ENCODE peak calls at places on chromosome 22, in eight cellular contexts. One of them, this sample, is unnamed.

GRCh38 chr22:47850644-47851151 is 1088.2 kb downstream of the TBC1D22A start:
- DNase-seq in AG04449: no peak
- DNase-seq in AG09309: no peak
- DNase-seq in dorsolateral prefrontal cortex: no peak
- DNase-seq in astrocyte of the spinal cord: peak; percentile 15
- DNase-seq in colonic mucosa: no peak
- DNase-seq in suprapubic skin: no peak
- DNase-seq in fibroblast of mammary gland: no peak
- DNase-seq in this sample: no peak

GRCh38 chr22:42717197-42717967 is 3.3 kb downstream of the A4GALT start:
- DNase-seq in AG04449: no peak
- DNase-seq in AG09309: no peak
- DNase-seq in dorsolateral prefrontal cortex: no peak
- DNase-seq in astrocyte of the spinal cord: no peak
- DNase-seq in colonic mucosa: no peak
- DNase-seq in suprapubic skin: no peak
- DNase-seq in fibroblast of mammary gland: peak; percentile 45
- DNase-seq in this sample: peak; percentile 47

GRCh38 chr22:23682827-23683355 is 7.9 kb upstream of the RGL4 start:
- DNase-seq in AG04449: no peak
- DNase-seq in AG09309: no peak
- DNase-seq in dorsolateral prefrontal cortex: peak; percentile 11
- DNase-seq in astrocyte of the spinal cord: no peak
- DNase-seq in colonic mucosa: no peak
- DNase-seq in suprapubic skin: no peak
- DNase-seq in fibroblast of mammary gland: no peak
- DNase-seq in this sample: no peak

GRCh38 chr22:42397332-42398246 is 34.6 kb downstream of the NFAM1 start:
- DNase-seq in AG04449: no peak
- DNase-seq in AG09309: no peak
- DNase-seq in dorsolateral prefrontal cortex: no peak
- DNase-seq in astrocyte of the spinal cord: no peak
- DNase-seq in colonic mucosa: no peak
- DNase-seq in suprapubic skin: no peak
- DNase-seq in fibroblast of mammary gland: no peak
- DNase-seq in this sample: peak; percentile 69

GRCh38 chr22:37764622-37765021 is 43.1 kb upstream of the GCAT start:
- DNase-seq in AG04449: no peak
- DNase-seq in AG09309: no peak
- DNase-seq in dorsolateral prefrontal cortex: no peak
- DNase-seq in astrocyte of the spinal cord: no peak
- DNase-seq in colonic mucosa: no peak
- DNase-seq in suprapubic skin: no peak
- DNase-seq in fibroblast of mammary gland: no peak
- DNase-seq in this sample: no peak

GRCh38 chr22:32839776-32840571 is 38.5 kb downstream of the TIMP3 start:
- DNase-seq in AG04449: no peak
- DNase-seq in AG09309: peak; percentile 40
- DNase-seq in dorsolateral prefrontal cortex: no peak
- DNase-seq in astrocyte of the spinal cord: peak; percentile 48
- DNase-seq in colonic mucosa: no peak
- DNase-seq in suprapubic skin: no peak
- DNase-seq in fibroblast of mammary gland: no peak
- DNase-seq in this sample: peak; percentile 85

GRCh38 chr22:23267225-23268043 is 87.1 kb downstream of the BCR start:
- DNase-seq in AG04449: no peak
- DNase-seq in AG09309: no peak
- DNase-seq in dorsolateral prefrontal cortex: no peak
- DNase-seq in astrocyte of the spinal cord: no peak
- DNase-seq in colonic mucosa: no peak
- DNase-seq in suprapubic skin: no peak
- DNase-seq in fibroblast of mammary gland: no peak
- DNase-seq in this sample: no peak

GRCh38 chr22:37201066-37201820 is 11.0 kb downstream of the SSTR3 start:
- DNase-seq in AG04449: no peak
- DNase-seq in AG09309: no peak
- DNase-seq in dorsolateral prefrontal cortex: peak; percentile 29
- DNase-seq in astrocyte of the spinal cord: no peak
- DNase-seq in colonic mucosa: no peak
- DNase-seq in suprapubic skin: peak; percentile 35
- DNase-seq in fibroblast of mammary gland: no peak
- DNase-seq in this sample: peak; percentile 4

GRCh38 chr22:35777335-35777975 is 59.8 kb downstream of the APOL5 start:
- DNase-seq in AG04449: peak; percentile 45
- DNase-seq in AG09309: peak; percentile 33
- DNase-seq in dorsolateral prefrontal cortex: no peak
- DNase-seq in astrocyte of the spinal cord: peak; percentile 81
- DNase-seq in colonic mucosa: no peak
- DNase-seq in suprapubic skin: no peak
- DNase-seq in fibroblast of mammary gland: peak; percentile 85
- DNase-seq in this sample: no peak

GRCh38 chr22:19325296-19325950 is 33.9 kb upstream of the CLTCL1 start:
- DNase-seq in AG04449: no peak
- DNase-seq in AG09309: no peak
- DNase-seq in dorsolateral prefrontal cortex: no peak
- DNase-seq in astrocyte of the spinal cord: no peak
- DNase-seq in colonic mucosa: no peak
- DNase-seq in suprapubic skin: no peak
- DNase-seq in fibroblast of mammary gland: peak; percentile 88
- DNase-seq in this sample: no peak

GRCh38 chr22:41939981-41940852 is 6.7 kb downstream of the CENPM start:
- DNase-seq in AG04449: no peak
- DNase-seq in AG09309: no peak
- DNase-seq in dorsolateral prefrontal cortex: peak; percentile 51
- DNase-seq in astrocyte of the spinal cord: no peak
- DNase-seq in colonic mucosa: peak; percentile 95
- DNase-seq in suprapubic skin: no peak
- DNase-seq in fibroblast of mammary gland: no peak
- DNase-seq in this sample: no peak

GRCh38 chr22:18987765-18988164 is 51.7 kb upstream of the PRODH start:
- DNase-seq in AG04449: no peak
- DNase-seq in AG09309: no peak
- DNase-seq in dorsolateral prefrontal cortex: no peak
- DNase-seq in astrocyte of the spinal cord: no peak
- DNase-seq in colonic mucosa: peak; percentile 31
- DNase-seq in suprapubic skin: no peak
- DNase-seq in fibroblast of mammary gland: peak; percentile 2
- DNase-seq in this sample: no peak

GRCh38 chr22:47161631-47162030 is 399.2 kb downstream of the TBC1D22A start:
- DNase-seq in AG04449: no peak
- DNase-seq in AG09309: no peak
- DNase-seq in dorsolateral prefrontal cortex: no peak
- DNase-seq in astrocyte of the spinal cord: no peak
- DNase-seq in colonic mucosa: no peak
- DNase-seq in suprapubic skin: no peak
- DNase-seq in fibroblast of mammary gland: no peak
- DNase-seq in this sample: no peak

GRCh38 chr22:27224485-27225364 is 567.3 kb downstream of the MIAT start:
- DNase-seq in AG04449: peak; percentile 37
- DNase-seq in AG09309: peak; percentile 46
- DNase-seq in dorsolateral prefrontal cortex: no peak
- DNase-seq in astrocyte of the spinal cord: peak; percentile 89
- DNase-seq in colonic mucosa: peak; percentile 30
- DNase-seq in suprapubic skin: no peak
- DNase-seq in fibroblast of mammary gland: no peak
- DNase-seq in this sample: no peak

GRCh38 chr22:37166675-37167066 is 17.0 kb upstream of the IL2RB start:
- DNase-seq in AG04449: no peak
- DNase-seq in AG09309: no peak
- DNase-seq in dorsolateral prefrontal cortex: peak; percentile 88
- DNase-seq in astrocyte of the spinal cord: peak; percentile 64
- DNase-seq in colonic mucosa: peak; percentile 91
- DNase-seq in suprapubic skin: peak; percentile 91
- DNase-seq in fibroblast of mammary gland: peak; percentile 67
- DNase-seq in this sample: peak; percentile 86

GRCh38 chr22:43205748-43206514 is 19.0 kb upstream of the TTLL12 start:
- DNase-seq in AG04449: no peak
- DNase-seq in AG09309: no peak
- DNase-seq in dorsolateral prefrontal cortex: no peak
- DNase-seq in astrocyte of the spinal cord: no peak
- DNase-seq in colonic mucosa: no peak
- DNase-seq in suprapubic skin: no peak
- DNase-seq in fibroblast of mammary gland: no peak
- DNase-seq in this sample: no peak

GRCh38 chr22:37312549-37313183 is 30.4 kb downstream of the CYTH4 start:
- DNase-seq in AG04449: no peak
- DNase-seq in AG09309: no peak
- DNase-seq in dorsolateral prefrontal cortex: no peak
- DNase-seq in astrocyte of the spinal cord: no peak
- DNase-seq in colonic mucosa: no peak
- DNase-seq in suprapubic skin: no peak
- DNase-seq in fibroblast of mammary gland: no peak
- DNase-seq in this sample: no peak

DNA sequence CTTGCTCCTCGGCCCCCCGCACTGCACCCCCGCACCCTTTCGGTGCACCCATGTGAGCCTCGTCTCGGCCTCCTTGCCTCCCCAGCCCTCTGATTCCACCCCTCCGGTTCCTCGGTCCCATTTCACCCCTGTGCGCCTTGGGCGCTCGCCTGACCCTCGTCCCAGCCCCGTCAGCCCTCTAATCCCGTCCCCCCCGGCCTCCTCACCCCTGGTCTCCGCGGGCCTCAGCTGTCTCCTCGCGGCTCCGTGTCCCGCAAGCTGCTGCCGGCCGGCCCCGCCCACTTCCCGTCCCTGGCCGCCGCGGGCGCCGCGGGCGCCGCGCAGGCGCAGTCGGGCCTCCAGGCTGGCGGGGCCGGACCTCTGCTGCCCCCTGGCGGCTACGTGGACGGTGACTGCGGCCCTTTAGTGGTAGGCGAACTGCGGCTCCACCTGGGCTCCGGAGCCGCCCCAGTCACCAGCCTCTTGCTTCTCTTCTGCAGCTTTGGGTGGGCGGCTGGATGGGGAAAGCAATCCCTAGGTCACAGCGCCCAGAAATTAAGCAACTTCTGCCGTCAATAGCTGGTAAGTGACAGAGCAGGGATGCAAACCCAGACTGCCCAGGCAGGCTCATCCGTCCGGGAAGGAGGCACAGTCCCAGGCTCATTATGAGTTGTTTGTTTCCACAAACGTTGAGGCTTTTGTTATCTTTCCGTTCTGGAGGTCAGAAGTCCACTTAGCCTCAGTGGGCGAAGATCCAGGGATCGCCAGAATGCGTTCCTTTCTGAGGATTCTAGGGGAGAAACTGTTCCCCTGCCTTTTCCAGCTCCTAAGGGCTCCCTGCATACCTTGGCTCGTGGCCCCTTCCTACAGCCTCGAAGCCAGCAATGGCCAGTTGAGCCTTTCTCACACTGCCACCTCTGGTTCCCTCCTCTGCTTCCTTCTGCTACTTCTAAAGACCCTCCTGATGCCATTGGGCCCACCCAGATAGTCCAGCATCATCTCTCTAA is at the start of gene PPM1F:
- DNase-seq in AG04449: no peak
- DNase-seq in AG09309: no peak
- DNase-seq in dorsolateral prefrontal cortex: peak; percentile 81
- DNase-seq in astrocyte of the spinal cord: peak; percentile 52
- DNase-seq in colonic mucosa: peak; percentile 84
- DNase-seq in suprapubic skin: peak; percentile 88
- DNase-seq in fibroblast of mammary gland: peak; percentile 55
- DNase-seq in this sample: peak; percentile 86
- TF ChIP-seq CTCF in AG04449: peak; percentile 89
- TF ChIP-seq CTCF in AG09309: peak; percentile 73
- TF ChIP-seq CTCF in dorsolateral prefrontal cortex: peak; percentile 64
- TF ChIP-seq CTCF in astrocyte of the spinal cord: peak; percentile 71
- TF ChIP-seq CTCF in colonic mucosa: peak; percentile 77
- TF ChIP-seq CTCF in suprapubic skin: peak; percentile 97
- TF ChIP-seq CTCF in fibroblast of mammary gland: peak; percentile 45
- TF ChIP-seq CTCF in this sample: peak; percentile 98

DNA sequence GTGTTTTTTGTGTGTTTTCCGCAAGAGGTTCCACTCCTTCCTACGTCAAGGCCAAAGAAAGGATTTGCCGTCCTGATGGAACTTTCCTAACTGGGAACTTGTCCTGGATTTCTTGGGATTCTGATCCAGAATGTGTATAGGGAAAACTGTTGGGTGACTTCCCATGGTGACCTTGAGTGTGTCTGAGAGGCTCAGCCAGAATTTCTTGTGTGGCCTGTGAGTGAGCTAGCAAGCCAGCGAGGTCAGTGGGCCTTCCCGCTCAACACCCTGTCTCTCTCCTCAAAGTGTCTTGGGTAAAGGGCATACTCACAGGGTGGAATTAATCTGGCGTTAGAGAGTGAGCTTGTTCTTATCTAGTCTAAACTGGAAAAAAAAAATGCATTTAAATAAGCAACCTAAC is 20.3 kb downstream of the ZNRF3 start:
- DNase-seq in AG04449: no peak
- DNase-seq in AG09309: no peak
- DNase-seq in dorsolateral prefrontal cortex: no peak
- DNase-seq in astrocyte of the spinal cord: no peak
- DNase-seq in colonic mucosa: no peak
- DNase-seq in suprapubic skin: no peak
- DNase-seq in fibroblast of mammary gland: no peak
- DNase-seq in this sample: peak; percentile 42
- H3K4me3 ChIP-seq in AG04449: no peak overlapping the region
- H3K4me3 ChIP-seq in AG09309: no peak overlapping the region
- H3K4me3 ChIP-seq in dorsolateral prefrontal cortex: no peak overlapping the region
- H3K4me3 ChIP-seq in astrocyte of the spinal cord: no peak overlapping the region
- H3K4me3 ChIP-seq in colonic mucosa: no peak overlapping the region
- H3K4me3 ChIP-seq in suprapubic skin: no peak overlapping the region
- H3K4me3 ChIP-seq in fibroblast of mammary gland: no peak overlapping the region
- H3K4me3 ChIP-seq in this sample: no peak overlapping the region

GRCh38 chr22:31084811-31085492 is 3.8 kb downstream of the SMTN start:
- DNase-seq in AG04449: no peak
- DNase-seq in AG09309: no peak
- DNase-seq in dorsolateral prefrontal cortex: peak; percentile 82
- DNase-seq in astrocyte of the spinal cord: peak; percentile 82
- DNase-seq in colonic mucosa: peak; percentile 89
- DNase-seq in suprapubic skin: peak; percentile 93
- DNase-seq in fibroblast of mammary gland: peak; percentile 66
- DNase-seq in this sample: peak; percentile 80
- TF ChIP-seq CTCF in AG04449: peak; percentile 91
- TF ChIP-seq CTCF in AG09309: peak; percentile 79
- TF ChIP-seq CTCF in dorsolateral prefrontal cortex: peak; percentile 63
- TF ChIP-seq CTCF in astrocyte of the spinal cord: peak; percentile 80
- TF ChIP-seq CTCF in colonic mucosa: peak; percentile 92
- TF ChIP-seq CTCF in suprapubic skin: peak; percentile 86
- TF ChIP-seq CTCF in fibroblast of mammary gland: peak; percentile 56
- TF ChIP-seq CTCF in this sample: peak; percentile 74

GRCh38 chr22:46122511-46122971 is 27.8 kb upstream of the PPARA start:
- DNase-seq in AG04449: no peak
- DNase-seq in AG09309: no peak
- DNase-seq in dorsolateral prefrontal cortex: peak; percentile 79
- DNase-seq in astrocyte of the spinal cord: no peak
- DNase-seq in colonic mucosa: peak; percentile 82
- DNase-seq in suprapubic skin: no peak
- DNase-seq in fibroblast of mammary gland: peak; percentile 57
- DNase-seq in this sample: peak; percentile 80

GRCh38 chr22:46123694-46124382 is 26.5 kb upstream of the PPARA start:
- DNase-seq in AG04449: no peak
- DNase-seq in AG09309: no peak
- DNase-seq in dorsolateral prefrontal cortex: no peak
- DNase-seq in astrocyte of the spinal cord: no peak
- DNase-seq in colonic mucosa: no peak
- DNase-seq in suprapubic skin: no peak
- DNase-seq in fibroblast of mammary gland: no peak
- DNase-seq in this sample: no peak

GRCh38 chr22:46121523-46122287 is 28.6 kb upstream of the PPARA start:
- DNase-seq in AG04449: no peak
- DNase-seq in AG09309: no peak
- DNase-seq in dorsolateral prefrontal cortex: no peak
- DNase-seq in astrocyte of the spinal cord: no peak
- DNase-seq in colonic mucosa: no peak
- DNase-seq in suprapubic skin: no peak
- DNase-seq in fibroblast of mammary gland: peak; percentile 25
- DNase-seq in this sample: no peak

GRCh38 chr22:46124383-46125144 is 25.8 kb upstream of the PPARA start:
- DNase-seq in AG04449: no peak
- DNase-seq in AG09309: no peak
- DNase-seq in dorsolateral prefrontal cortex: no peak
- DNase-seq in astrocyte of the spinal cord: no peak
- DNase-seq in colonic mucosa: no peak
- DNase-seq in suprapubic skin: no peak
- DNase-seq in fibroblast of mammary gland: no peak
- DNase-seq in this sample: no peak

GRCh38 chr22:46122980-46123693 is 27.2 kb upstream of the PPARA start:
- DNase-seq in AG04449: no peak
- DNase-seq in AG09309: no peak
- DNase-seq in dorsolateral prefrontal cortex: no peak
- DNase-seq in astrocyte of the spinal cord: no peak
- DNase-seq in colonic mucosa: no peak
- DNase-seq in suprapubic skin: no peak
- DNase-seq in fibroblast of mammary gland: no peak
- DNase-seq in this sample: peak; percentile 54
- H3K4me3 ChIP-seq in AG04449: no peak overlapping the region
- H3K4me3 ChIP-seq in AG09309: no peak overlapping the region
- H3K4me3 ChIP-seq in dorsolateral prefrontal cortex: no peak overlapping the region
- H3K4me3 ChIP-seq in astrocyte of the spinal cord: no peak overlapping the region
- H3K4me3 ChIP-seq in colonic mucosa: no peak overlapping the region
- H3K4me3 ChIP-seq in suprapubic skin: no peak overlapping the region
- H3K4me3 ChIP-seq in fibroblast of mammary gland: no peak overlapping the region
- H3K4me3 ChIP-seq in this sample: no peak overlapping the region